ENCODE peak calls at places on chromosomes 5 and 9, in four cellular contexts. V, E, A and H are unnamed samples.

GRCh38 chr9:89458768-89459496 is 39.0 kb downstream of the SEMA4D start:
- DNase-seq in V (no peak), E (no peak), A (no peak), H (no peak)

GRCh38 chr5:123610665-123611406 is 98.9 kb downstream of the CSNK1G3 start:
- DNase-seq in V (peak; percentile 68), E (peak; percentile 54), A (peak; percentile 67), H (peak; percentile 78)

GRCh38 chr5:55226934-55227737 is at the start of gene MCIDAS:
- DNase-seq in V (peak; percentile 61), E (no peak), A (peak; percentile 72), H (peak; percentile 25)

GRCh38 chr5:126481243-126481642 is 58.0 kb downstream of the GRAMD2B start:
- DNase-seq in V (no peak), E (no peak), A (no peak), H (peak; percentile 62)

GRCh38 chr5:66987949-66988838 is 208.4 kb downstream of the CD180 start:
- DNase-seq in V (peak; percentile 61), E (peak; percentile 36), A (peak; percentile 55), H (peak; percentile 28)

GRCh38 chr5:51002368-51002767 is 335.9 kb downstream of the PARP8 start:
- DNase-seq in V (no peak), E (no peak), A (no peak), H (no peak)

GRCh38 chr5:179998485-179998884 is 73.1 kb downstream of the RNF130 start:
- DNase-seq in V (no peak), E (no peak), A (no peak), H (no peak)

GRCh38 chr9:93613791-93614190 is 37.4 kb downstream of the PHF2 start:
- DNase-seq in V (no peak), E (no peak), A (no peak), H (no peak)

GRCh38 chr9:109107402-109108240 is 12.1 kb downstream of the TMEM245 start:
- DNase-seq in V (peak; percentile 66), E (peak; percentile 33), A (no peak), H (peak; percentile 72)

GRCh38 chr5:144370273-144370672 is 199.6 kb downstream of the KCTD16 start:
- DNase-seq in V (no peak), E (no peak), A (no peak), H (no peak)

GRCh38 chr9:34139477-34140146 is 13.1 kb upstream of the DCAF12 start:
- DNase-seq in V (peak; percentile 64), E (peak; percentile 53), A (peak; percentile 54), H (peak; percentile 92)

GRCh38 chr5:179453616-179454015 is 96.7 kb upstream of the RUFY1 start:
- DNase-seq in V (no peak), E (no peak), A (no peak), H (no peak)

DNA sequence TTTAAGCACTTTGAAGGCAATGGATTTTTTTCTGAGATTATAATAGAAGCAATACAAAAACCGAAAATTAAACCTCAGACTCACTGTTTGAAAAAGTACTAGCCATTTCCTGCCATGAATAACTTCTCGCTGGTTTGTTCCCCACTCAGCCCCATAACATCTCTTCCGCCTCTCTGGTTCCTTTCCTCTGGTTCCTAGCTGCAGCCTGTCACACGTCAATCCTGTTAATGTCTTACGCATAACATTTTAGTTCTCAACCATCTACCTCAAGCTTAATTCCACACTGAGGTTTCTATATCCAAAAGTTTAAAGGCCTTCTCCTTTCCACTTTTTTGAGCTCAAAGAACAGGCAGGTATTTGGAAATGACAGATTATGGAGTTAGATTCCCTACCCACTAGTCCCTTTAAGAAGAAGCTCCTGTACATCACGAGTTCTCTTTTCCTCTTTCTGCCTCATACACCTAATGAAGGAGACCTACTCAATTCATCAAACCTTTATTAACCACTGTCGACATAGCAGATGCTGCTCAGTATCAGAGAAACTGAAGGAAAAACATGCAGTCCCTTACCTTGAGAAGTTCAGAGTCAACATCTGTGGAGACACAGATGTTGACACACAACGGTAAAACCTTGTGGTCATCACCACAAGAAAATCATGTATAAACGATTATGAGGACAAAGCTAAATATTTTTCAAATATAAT is 243.0 kb upstream of the PTGER4 start:
- DNase-seq in V (no peak), E (no peak), A (no peak), H (no peak)
- H3K4me3 ChIP-seq in V (no peak overlapping the region), E (no peak overlapping the region), A (no peak overlapping the region), H (no peak overlapping the region)

DNA sequence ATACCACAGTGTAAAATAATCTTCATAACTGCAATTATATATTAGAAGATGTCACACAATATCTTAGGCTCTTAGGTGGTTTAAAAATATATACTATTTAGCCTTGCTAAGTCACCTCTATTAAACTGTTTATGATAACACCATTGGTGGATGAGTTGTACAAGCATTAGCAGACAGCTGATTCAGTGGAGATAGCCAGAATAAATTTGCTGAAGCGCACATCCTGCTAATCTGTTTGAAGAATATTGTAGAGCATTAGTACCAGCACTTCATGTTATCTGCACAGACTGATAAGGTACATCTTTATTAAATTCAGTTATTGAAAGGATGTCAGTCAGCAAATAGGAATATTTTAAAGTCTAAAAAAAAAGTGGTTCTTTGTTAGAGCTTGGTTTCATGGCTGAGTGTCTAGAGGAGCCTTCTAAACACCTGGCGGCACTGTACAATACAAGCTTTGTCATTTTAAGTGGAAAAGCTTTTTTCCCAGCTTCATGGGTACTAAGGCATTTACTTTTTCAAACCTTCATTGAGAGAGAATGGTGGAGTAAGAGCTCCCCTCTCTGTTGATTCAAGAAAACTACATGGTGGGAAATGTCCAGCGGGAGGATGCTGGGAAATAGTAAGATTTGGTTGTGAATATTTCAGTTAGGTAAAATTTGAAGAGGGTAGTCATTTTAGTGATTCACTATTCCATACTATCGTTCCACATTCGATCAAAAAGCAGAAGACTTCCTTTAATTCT is 275.1 kb downstream of the SLF1 start:
- DNase-seq in V (peak; percentile 6), E (no peak), A (peak; percentile 4), H (peak; percentile 22)
- TF ChIP-seq CTCF in V (peak; percentile 46), E (peak; percentile 39), A (peak; percentile 53), H (peak; percentile 45)

DNA sequence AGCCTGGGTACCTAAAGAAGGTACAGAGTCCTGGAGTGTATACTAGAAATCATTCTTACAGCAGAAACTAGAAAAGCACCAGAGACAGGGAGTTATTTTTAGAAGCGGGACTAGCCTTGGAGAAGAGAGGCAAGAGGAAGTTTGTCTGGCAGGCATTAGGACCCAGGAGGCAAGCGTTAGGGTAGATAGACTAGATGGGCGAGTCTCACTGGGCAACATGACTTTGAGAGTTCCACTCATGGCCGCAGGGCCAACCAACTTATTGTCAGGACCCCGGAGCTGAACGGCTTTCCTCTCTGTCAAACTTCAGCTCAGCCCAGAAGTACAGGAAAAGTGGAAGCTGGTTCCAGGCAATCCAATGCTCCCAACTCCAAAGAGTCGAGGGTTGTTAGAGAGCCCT is 34.1 kb upstream of the NPR3 start:
- DNase-seq in V (no peak), E (no peak), A (no peak), H (no peak)
- H3K4me3 ChIP-seq in V (no peak overlapping the region), E (no peak overlapping the region), A (no peak overlapping the region), H (no peak overlapping the region)

GRCh38 chr9:130028493-130029222 is 14.3 kb downstream of the FNBP1 start:
- DNase-seq in V (peak; percentile 22), E (peak; percentile 93), A (no peak), H (no peak)

GRCh38 chr9:130029223-130029583 is 13.8 kb downstream of the FNBP1 start:
- DNase-seq in V (no peak), E (no peak), A (no peak), H (no peak)

GRCh38 chr9:130029591-130029990 is 13.4 kb downstream of the FNBP1 start:
- DNase-seq in V (no peak), E (no peak), A (no peak), H (no peak)

GRCh38 chr9:130027533-130028370 is 15.2 kb downstream of the FNBP1 start:
- DNase-seq in V (no peak), E (no peak), A (no peak), H (no peak)

GRCh38 chr9:130030821-130031481 is 12.0 kb downstream of the FNBP1 start:
- DNase-seq in V (no peak), E (peak; percentile 28), A (no peak), H (no peak)
- TF ChIP-seq CTCF in V (no peak), E (no peak), A (no peak), H (no peak)

GRCh38 chr5:132746592-132747063 is 598 bp upstream of the CCNI2 start:
- DNase-seq in V (no peak), E (no peak), A (peak; percentile 15), H (peak; percentile 16)
- H3K4me3 ChIP-seq in V (no peak overlapping the region), E (no peak overlapping the region), A (peak overlapping the region; percentile 51), H (peak overlapping the region; percentile 50)

GRCh38 chr5:153629027-153629426 is 138.6 kb downstream of the GRIA1 start:
- DNase-seq in V (peak; percentile 74), E (no peak), A (peak; percentile 72), H (peak; percentile 95)
- TF ChIP-seq CTCF in V (peak; percentile 25), E (no peak), A (peak; percentile 69), H (peak; percentile 53)

GRCh38 chr9:978117-978830 is 1.8 kb downstream of the DMRT3 start:
- DNase-seq in V (no peak), E (no peak), A (no peak), H (no peak)

GRCh38 chr9:976805-977360 is 428 bp downstream of the DMRT3 start:
- DNase-seq in V (peak; percentile 11), E (no peak), A (no peak), H (no peak)

GRCh38 chr9:975740-976257 is 656 bp upstream of the DMRT3 start:
- DNase-seq in V (no peak), E (no peak), A (no peak), H (no peak)

GRCh38 chr9:976258-976804 is at the start of gene DMRT3:
- DNase-seq in V (no peak), E (no peak), A (no peak), H (no peak)

DNA sequence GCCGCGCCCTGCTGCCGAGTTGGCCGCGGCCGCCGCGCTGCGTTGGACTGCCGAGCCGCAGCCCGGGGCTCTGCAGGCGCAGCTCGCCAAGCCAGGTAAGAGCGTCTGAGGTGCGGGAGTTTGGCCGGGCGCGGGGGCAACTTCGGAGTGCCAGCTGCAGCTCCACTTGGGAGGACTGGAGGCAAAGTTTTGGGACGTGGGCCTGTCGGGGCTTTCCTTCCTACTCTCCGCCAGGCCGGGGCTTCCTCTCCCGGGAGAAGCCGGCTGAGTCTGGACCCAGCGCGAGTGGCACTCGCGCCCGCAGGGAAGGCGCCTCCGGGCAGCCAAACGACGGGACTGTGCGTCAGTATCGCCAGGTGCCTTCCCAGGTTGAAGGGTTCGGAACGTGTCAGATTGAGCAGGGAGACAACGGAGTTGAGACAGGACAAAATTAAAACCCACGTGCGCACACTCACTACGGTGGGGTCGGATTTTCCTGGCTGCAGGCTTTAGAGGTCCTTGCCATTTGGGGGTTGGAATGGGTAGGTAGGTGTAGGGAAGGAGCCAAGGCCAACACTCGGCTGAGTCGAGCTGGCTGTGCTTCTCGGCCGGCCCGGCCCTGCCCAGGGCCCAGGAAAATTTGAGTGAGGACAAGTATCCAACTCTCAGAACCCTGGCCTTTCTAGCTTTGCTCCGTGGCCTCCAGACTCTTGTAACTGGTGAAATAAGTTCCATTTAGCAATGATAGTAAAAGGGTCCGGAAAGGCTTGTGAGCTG is 1.1 kb downstream of the DMRT3 start:
- DNase-seq in V (no peak), E (no peak), A (no peak), H (no peak)
- H3K4me3 ChIP-seq in V (no peak overlapping the region), E (no peak overlapping the region), A (no peak overlapping the region), H (no peak overlapping the region)

GRCh38 chr5:59746261-59746765 is 147.2 kb downstream of the PDE4D start:
- DNase-seq in V (peak; percentile 83), E (no peak), A (no peak), H (peak; percentile 75)
- TF ChIP-seq CTCF in V (peak; percentile 41), E (no peak), A (no peak), H (no peak)